ENCODE peak calls at places on chromosome 13, in nine cellular contexts. One of them, this sample, is unnamed.

GRCh38 chr13:46361535-46361934 is 25.5 kb downstream of the RUBCNL start:
- DNase-seq in thyroid gland: no peak
- DNase-seq in tibial artery: no peak
- DNase-seq in GM23338: no peak
- DNase-seq in osteoblast: no peak
- DNase-seq in uterus: no peak
- DNase-seq in small intestine: no peak
- DNase-seq in DND-41: no peak
- DNase-seq in effector memory CD4-positive, alpha-beta T cell: no peak
- DNase-seq in this sample: no peak

GRCh38 chr13:97307882-97308624 is 85.9 kb downstream of the MBNL2 start:
- DNase-seq in thyroid gland: no peak
- DNase-seq in tibial artery: no peak
- DNase-seq in GM23338: peak; percentile 38
- DNase-seq in osteoblast: peak; percentile 73
- DNase-seq in uterus: no peak
- DNase-seq in small intestine: no peak
- DNase-seq in DND-41: no peak
- DNase-seq in effector memory CD4-positive, alpha-beta T cell: no peak
- DNase-seq in this sample: no peak

GRCh38 chr13:40031031-40031430 is 375.6 kb downstream of the COG6 start:
- DNase-seq in thyroid gland: no peak
- DNase-seq in tibial artery: no peak
- DNase-seq in GM23338: no peak
- DNase-seq in osteoblast: peak; percentile 86
- DNase-seq in uterus: no peak
- DNase-seq in small intestine: no peak
- DNase-seq in DND-41: no peak
- DNase-seq in effector memory CD4-positive, alpha-beta T cell: no peak
- DNase-seq in this sample: no peak

GRCh38 chr13:40974460-40975407 is 44.4 kb downstream of the ELF1 start:
- DNase-seq in thyroid gland: no peak
- DNase-seq in tibial artery: no peak
- DNase-seq in GM23338: peak; percentile 78
- DNase-seq in osteoblast: no peak
- DNase-seq in uterus: no peak
- DNase-seq in small intestine: peak; percentile 90
- DNase-seq in DND-41: peak; percentile 55
- DNase-seq in effector memory CD4-positive, alpha-beta T cell: no peak
- DNase-seq in this sample: peak; percentile 72

GRCh38 chr13:93147293-93147645 is 79.3 kb upstream of the GPC6 start:
- DNase-seq in thyroid gland: no peak
- DNase-seq in tibial artery: no peak
- DNase-seq in GM23338: no peak
- DNase-seq in osteoblast: no peak
- DNase-seq in uterus: no peak
- DNase-seq in small intestine: no peak
- DNase-seq in DND-41: no peak
- DNase-seq in effector memory CD4-positive, alpha-beta T cell: no peak
- DNase-seq in this sample: no peak

GRCh38 chr13:33931397-33931987 is 113.5 kb downstream of the RFC3 start:
- DNase-seq in thyroid gland: no peak
- DNase-seq in tibial artery: no peak
- DNase-seq in GM23338: peak; percentile 82
- DNase-seq in osteoblast: peak; percentile 11
- DNase-seq in uterus: no peak
- DNase-seq in small intestine: peak; percentile 37
- DNase-seq in DND-41: peak; percentile 13
- DNase-seq in effector memory CD4-positive, alpha-beta T cell: no peak
- DNase-seq in this sample: no peak

GRCh38 chr13:44934724-44935123 is 54.5 kb downstream of the NUFIP1 start:
- DNase-seq in thyroid gland: no peak
- DNase-seq in tibial artery: no peak
- DNase-seq in GM23338: no peak
- DNase-seq in osteoblast: no peak
- DNase-seq in uterus: no peak
- DNase-seq in small intestine: no peak
- DNase-seq in DND-41: no peak
- DNase-seq in effector memory CD4-positive, alpha-beta T cell: no peak
- DNase-seq in this sample: no peak

GRCh38 chr13:74966814-74967213 is 515.2 kb downstream of the TBC1D4 start:
- DNase-seq in thyroid gland: no peak
- DNase-seq in tibial artery: no peak
- DNase-seq in GM23338: no peak
- DNase-seq in osteoblast: no peak
- DNase-seq in uterus: no peak
- DNase-seq in small intestine: no peak
- DNase-seq in DND-41: no peak
- DNase-seq in effector memory CD4-positive, alpha-beta T cell: no peak
- DNase-seq in this sample: no peak

GRCh38 chr13:107277911-107278310 is 710.0 kb upstream of the ARGLU1 start:
- DNase-seq in thyroid gland: no peak
- DNase-seq in tibial artery: no peak
- DNase-seq in GM23338: no peak
- DNase-seq in osteoblast: no peak
- DNase-seq in uterus: no peak
- DNase-seq in small intestine: no peak
- DNase-seq in DND-41: no peak
- DNase-seq in effector memory CD4-positive, alpha-beta T cell: no peak
- DNase-seq in this sample: no peak

GRCh38 chr13:106503272-106503671 is 32.2 kb downstream of the EFNB2 start:
- DNase-seq in thyroid gland: no peak
- DNase-seq in tibial artery: no peak
- DNase-seq in GM23338: no peak
- DNase-seq in osteoblast: no peak
- DNase-seq in uterus: no peak
- DNase-seq in small intestine: no peak
- DNase-seq in DND-41: no peak
- DNase-seq in effector memory CD4-positive, alpha-beta T cell: no peak
- DNase-seq in this sample: no peak

GRCh38 chr13:73189766-73190165 is 131.0 kb downstream of the KLF5 start:
- DNase-seq in thyroid gland: no peak
- DNase-seq in tibial artery: no peak
- DNase-seq in GM23338: peak; percentile 20
- DNase-seq in osteoblast: no peak
- DNase-seq in uterus: no peak
- DNase-seq in small intestine: no peak
- DNase-seq in DND-41: no peak
- DNase-seq in effector memory CD4-positive, alpha-beta T cell: no peak
- DNase-seq in this sample: no peak

GRCh38 chr13:73216381-73216831 is 157.6 kb downstream of the KLF5 start:
- DNase-seq in thyroid gland: no peak
- DNase-seq in tibial artery: no peak
- DNase-seq in GM23338: no peak
- DNase-seq in osteoblast: peak; percentile 68
- DNase-seq in uterus: peak; percentile 17
- DNase-seq in small intestine: peak; percentile 88
- DNase-seq in DND-41: no peak
- DNase-seq in effector memory CD4-positive, alpha-beta T cell: no peak
- DNase-seq in this sample: no peak

GRCh38 chr13:99614465-99614885 is 113.2 kb downstream of the TM9SF2 start:
- DNase-seq in thyroid gland: no peak
- DNase-seq in tibial artery: no peak
- DNase-seq in GM23338: peak; percentile 66
- DNase-seq in osteoblast: peak; percentile 68
- DNase-seq in uterus: no peak
- DNase-seq in small intestine: peak; percentile 45
- DNase-seq in DND-41: no peak
- DNase-seq in effector memory CD4-positive, alpha-beta T cell: no peak
- DNase-seq in this sample: peak; percentile 61

GRCh38 chr13:84821261-84821660 is 939.0 kb upstream of the SLITRK1 start:
- DNase-seq in thyroid gland: no peak
- DNase-seq in tibial artery: no peak
- DNase-seq in GM23338: no peak
- DNase-seq in osteoblast: no peak
- DNase-seq in uterus: no peak
- DNase-seq in small intestine: no peak
- DNase-seq in DND-41: no peak
- DNase-seq in effector memory CD4-positive, alpha-beta T cell: no peak
- DNase-seq in this sample: no peak

GRCh38 chr13:74770361-74770760 is 636.2 kb upstream of the KLF12 start:
- DNase-seq in thyroid gland: no peak
- DNase-seq in tibial artery: no peak
- DNase-seq in GM23338: no peak
- DNase-seq in osteoblast: peak; percentile 84
- DNase-seq in uterus: no peak
- DNase-seq in small intestine: no peak
- DNase-seq in DND-41: no peak
- DNase-seq in effector memory CD4-positive, alpha-beta T cell: no peak
- DNase-seq in this sample: no peak

GRCh38 chr13:32136061-32136460 is 104.5 kb downstream of the FRY start:
- DNase-seq in thyroid gland: no peak
- DNase-seq in tibial artery: no peak
- DNase-seq in GM23338: no peak
- DNase-seq in osteoblast: no peak
- DNase-seq in uterus: no peak
- DNase-seq in small intestine: no peak
- DNase-seq in DND-41: no peak
- DNase-seq in effector memory CD4-positive, alpha-beta T cell: no peak
- DNase-seq in this sample: no peak

GRCh38 chr13:76307157-76307556 is 579.0 kb downstream of the KCTD12 start:
- DNase-seq in thyroid gland: peak; percentile 9
- DNase-seq in tibial artery: no peak
- DNase-seq in GM23338: no peak
- DNase-seq in osteoblast: no peak
- DNase-seq in uterus: no peak
- DNase-seq in small intestine: no peak
- DNase-seq in DND-41: no peak
- DNase-seq in effector memory CD4-positive, alpha-beta T cell: no peak
- DNase-seq in this sample: no peak

GRCh38 chr13:84400711-84401110 is 518.4 kb upstream of the SLITRK1 start:
- DNase-seq in thyroid gland: no peak
- DNase-seq in tibial artery: no peak
- DNase-seq in GM23338: no peak
- DNase-seq in osteoblast: peak; percentile 70
- DNase-seq in uterus: no peak
- DNase-seq in small intestine: no peak
- DNase-seq in DND-41: no peak
- DNase-seq in effector memory CD4-positive, alpha-beta T cell: no peak
- DNase-seq in this sample: no peak

GRCh38 chr13:21014666-21015170 is 46.7 kb downstream of the LATS2 start:
- DNase-seq in thyroid gland: peak; percentile 89
- DNase-seq in tibial artery: peak; percentile 50
- DNase-seq in GM23338: no peak
- DNase-seq in osteoblast: peak; percentile 71
- DNase-seq in uterus: no peak
- DNase-seq in small intestine: no peak
- DNase-seq in DND-41: no peak
- DNase-seq in effector memory CD4-positive, alpha-beta T cell: no peak
- DNase-seq in this sample: no peak

GRCh38 chr13:113404723-113405471 is 41.0 kb upstream of the GRTP1 start:
- DNase-seq in thyroid gland: no peak
- DNase-seq in tibial artery: no peak
- DNase-seq in GM23338: no peak
- DNase-seq in osteoblast: peak; percentile 49
- DNase-seq in uterus: no peak
- DNase-seq in small intestine: no peak
- DNase-seq in DND-41: no peak
- DNase-seq in effector memory CD4-positive, alpha-beta T cell: no peak
- DNase-seq in this sample: no peak
- H3K4me1 ChIP-seq in thyroid gland: no peaks in the 10 kb centered on the region
- H3K4me1 ChIP-seq in tibial artery: peaks cover 39% of the 10 kb centered on the region
- H3K4me1 ChIP-seq in GM23338: no peaks in the 10 kb centered on the region
- H3K4me1 ChIP-seq in osteoblast: no peaks in the 10 kb centered on the region
- H3K4me1 ChIP-seq in uterus: no peaks in the 10 kb centered on the region
- H3K4me1 ChIP-seq in small intestine: no peaks in the 10 kb centered on the region
- H3K4me1 ChIP-seq in DND-41: no peaks in the 10 kb centered on the region
- H3K4me1 ChIP-seq in effector memory CD4-positive, alpha-beta T cell: no peaks in the 10 kb centered on the region
- H3K4me1 ChIP-seq in this sample: no peaks in the 10 kb centered on the region

GRCh38 chr13:110319774-110320509 is 12.9 kb downstream of the COL4A2 start:
- DNase-seq in thyroid gland: peak; percentile 76
- DNase-seq in tibial artery: no peak
- DNase-seq in GM23338: no peak
- DNase-seq in osteoblast: peak; percentile 87
- DNase-seq in uterus: no peak
- DNase-seq in small intestine: no peak
- DNase-seq in DND-41: peak; percentile 38
- DNase-seq in effector memory CD4-positive, alpha-beta T cell: no peak
- DNase-seq in this sample: no peak
- H3K4me3 ChIP-seq in thyroid gland: no peak overlapping the region
- H3K4me3 ChIP-seq in tibial artery: no peak overlapping the region
- H3K4me3 ChIP-seq in GM23338: no peak overlapping the region
- H3K4me3 ChIP-seq in osteoblast: peak overlapping the region; percentile 25
- H3K4me3 ChIP-seq in uterus: peak overlapping the region; percentile 9
- H3K4me3 ChIP-seq in small intestine: no peak overlapping the region
- H3K4me3 ChIP-seq in DND-41: no peak overlapping the region
- H3K4me3 ChIP-seq in effector memory CD4-positive, alpha-beta T cell: no peak overlapping the region
- H3K4me3 ChIP-seq in this sample: no peak overlapping the region

DNA sequence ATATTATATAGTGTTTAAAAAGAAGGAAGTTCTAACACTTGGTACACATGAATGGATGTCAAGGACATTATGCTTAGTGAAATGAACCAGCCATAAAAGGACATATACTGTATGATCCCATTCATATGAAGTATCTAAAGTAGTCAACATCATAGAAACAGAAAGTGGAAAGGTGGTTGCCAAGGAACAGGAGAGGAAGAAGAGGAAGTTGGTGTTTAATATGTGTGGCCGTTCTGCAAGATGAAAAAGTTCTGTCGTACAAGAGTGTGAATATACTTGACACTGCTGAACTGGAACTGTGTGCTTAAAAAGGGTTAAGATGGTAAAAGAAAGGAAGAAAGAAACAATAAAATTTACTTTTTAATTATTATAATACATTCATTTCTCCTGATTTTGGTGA is 33.1 kb upstream of the C1QTNF9 start:
- DNase-seq in thyroid gland: no peak
- DNase-seq in tibial artery: no peak
- DNase-seq in GM23338: no peak
- DNase-seq in osteoblast: no peak
- DNase-seq in uterus: no peak
- DNase-seq in small intestine: no peak
- DNase-seq in DND-41: no peak
- DNase-seq in effector memory CD4-positive, alpha-beta T cell: no peak
- DNase-seq in this sample: peak; percentile 61
- H3K4me1 ChIP-seq in thyroid gland: peaks cover 24% of the 10 kb centered on the region
- H3K4me1 ChIP-seq in tibial artery: peaks cover 15% of the 10 kb centered on the region
- H3K4me1 ChIP-seq in GM23338: no peaks in the 10 kb centered on the region
- H3K4me1 ChIP-seq in osteoblast: peaks cover 11% of the 10 kb centered on the region
- H3K4me1 ChIP-seq in uterus: no peaks in the 10 kb centered on the region
- H3K4me1 ChIP-seq in small intestine: peaks cover 11% of the 10 kb centered on the region
- H3K4me1 ChIP-seq in DND-41: peaks cover 33% of the 10 kb centered on the region
- H3K4me1 ChIP-seq in effector memory CD4-positive, alpha-beta T cell: peaks cover 77% of the 10 kb centered on the region
- H3K4me1 ChIP-seq in this sample: peaks cover 82% of the 10 kb centered on the region

DNA sequence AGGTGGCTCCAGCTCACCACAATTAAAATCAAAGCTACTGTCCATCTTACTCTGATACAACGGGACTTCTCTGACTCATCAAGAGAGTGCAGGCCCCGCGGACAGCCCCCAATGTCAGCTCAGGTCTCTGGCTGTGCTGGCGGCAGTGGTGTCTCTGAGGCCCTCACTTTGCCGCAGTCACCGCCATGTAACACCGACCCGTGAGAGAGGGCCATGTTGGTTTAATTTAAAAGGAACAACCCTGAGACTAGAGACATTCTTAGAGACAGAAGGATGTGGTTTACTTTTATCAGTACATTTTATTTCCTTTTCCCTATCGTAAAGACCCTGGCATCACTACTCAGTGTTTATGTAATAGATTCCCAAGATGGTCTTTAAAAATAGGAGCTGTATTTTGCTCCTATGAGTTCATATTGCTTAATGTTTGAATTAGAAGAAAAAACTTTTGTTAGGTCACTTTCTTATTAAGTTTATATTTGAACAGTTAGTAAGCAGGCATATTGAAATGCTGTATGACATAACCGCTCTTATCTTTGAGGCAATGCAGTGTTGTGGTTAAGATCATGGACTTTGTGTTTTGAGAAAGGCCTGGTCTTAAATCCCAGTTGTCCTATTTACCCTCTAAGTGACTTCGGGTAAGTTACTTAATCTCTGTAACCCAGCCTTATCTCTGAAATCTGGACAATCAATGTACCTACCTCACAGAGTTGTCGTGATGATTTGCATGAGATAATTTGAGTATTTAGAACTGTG is 23.4 kb downstream of the DGKH start:
- DNase-seq in thyroid gland: no peak
- DNase-seq in tibial artery: no peak
- DNase-seq in GM23338: no peak
- DNase-seq in osteoblast: peak; percentile 68
- DNase-seq in uterus: no peak
- DNase-seq in small intestine: peak; percentile 37
- DNase-seq in DND-41: peak; percentile 18
- DNase-seq in effector memory CD4-positive, alpha-beta T cell: no peak
- DNase-seq in this sample: no peak
- H3K4me3 ChIP-seq in thyroid gland: no peak overlapping the region
- H3K4me3 ChIP-seq in tibial artery: no peak overlapping the region
- H3K4me3 ChIP-seq in GM23338: no peak overlapping the region
- H3K4me3 ChIP-seq in osteoblast: no peak overlapping the region
- H3K4me3 ChIP-seq in uterus: no peak overlapping the region
- H3K4me3 ChIP-seq in small intestine: no peak overlapping the region
- H3K4me3 ChIP-seq in DND-41: no peak overlapping the region
- H3K4me3 ChIP-seq in effector memory CD4-positive, alpha-beta T cell: no peak overlapping the region
- H3K4me3 ChIP-seq in this sample: no peak overlapping the region